ENCODE peak calls at places on chromosome 18, in five cellular contexts. Z, G, J, D and X are unnamed samples.

GRCh38 chr18:79855147-79855910 is 57.6 kb downstream of the KCNG2 start:
- DNase-seq in Z (no peak), J (no peak), D (no peak), G (no peak), X (peak; percentile 22)

GRCh38 chr18:45785015-45785597 is 40.4 kb upstream of the SIGLEC15 start:
- DNase-seq in G (no peak), Z (no peak), J (no peak), D (no peak), X (peak; percentile 28)

GRCh38 chr18:48732767-48733424 is 194.1 kb downstream of the CTIF start:
- DNase-seq in Z (no peak), G (no peak), D (no peak), J (no peak), X (no peak)

GRCh38 chr18:60500960-60501359 is 128.4 kb upstream of the MC4R start:
- DNase-seq in D (no peak), G (no peak), J (no peak), Z (no peak), X (no peak)

GRCh38 chr18:13159579-13159978 is 59.0 kb upstream of the LDLRAD4 start:
- DNase-seq in Z (no peak), D (peak; percentile 42), J (peak; percentile 58), G (peak; percentile 43), X (peak; percentile 56)

GRCh38 chr18:76455015-76455676 is 39.9 kb downstream of the ZNF516 start:
- DNase-seq in D (no peak), G (no peak), J (no peak), Z (no peak), X (no peak)

GRCh38 chr18:79545255-79545654 is 134.3 kb upstream of the CTDP1 start:
- DNase-seq in D (no peak), J (no peak), Z (peak; percentile 5), G (no peak), X (no peak)

GRCh38 chr18:361941-362913 is 94.4 kb upstream of the THOC1 start:
- DNase-seq in G (no peak), D (peak; percentile 8), J (no peak), Z (no peak), X (no peak)

GRCh38 chr18:49319590-49319989 is 140.9 kb downstream of the DYM start:
- DNase-seq in J (no peak), G (no peak), D (no peak), Z (no peak), X (no peak)

GRCh38 chr18:13823707-13824395 is at the start of gene MC5R:
- DNase-seq in Z (peak; percentile 33), G (no peak), D (peak; percentile 65), J (peak; percentile 63), X (peak; percentile 84)

GRCh38 chr18:6781846-6782245 is 52.3 kb downstream of the ARHGAP28 start:
- DNase-seq in Z (peak; percentile 40), G (no peak), D (peak; percentile 23), J (no peak), X (no peak)

GRCh38 chr18:77714716-77715115 is 465.1 kb downstream of the GALR1 start:
- DNase-seq in G (no peak), D (no peak), Z (no peak), J (no peak), X (no peak)

GRCh38 chr18:8750954-8751415 is 45.6 kb downstream of the MTCL1 start:
- DNase-seq in D (peak; percentile 23), G (no peak), J (no peak), Z (peak; percentile 46), X (no peak)

GRCh38 chr18:3051718-3052410 is 38.9 kb upstream of the LPIN2 start:
- DNase-seq in D (no peak), J (no peak), Z (no peak), G (no peak), X (no peak)

GRCh38 chr18:60157810-60158209 is 214.8 kb downstream of the MC4R start:
- DNase-seq in Z (no peak), J (no peak), D (no peak), G (no peak), X (no peak)

GRCh38 chr18:36572135-36572856 is 256.5 kb downstream of the TPGS2 start:
- DNase-seq in G (peak; percentile 46), D (peak; percentile 47), J (no peak), Z (peak; percentile 31), X (peak; percentile 26)

GRCh38 chr18:73244411-73244810 is 376.6 kb upstream of the NETO1 start:
- DNase-seq in Z (no peak), G (no peak), J (no peak), D (no peak), X (no peak)

GRCh38 chr18:69494841-69495240 is 94.2 kb downstream of the DOK6 start:
- DNase-seq in D (no peak), G (no peak), Z (no peak), J (no peak), X (no peak)

GRCh38 chr18:49016648-49017539 is 66.1 kb upstream of the SMAD7 start:
- DNase-seq in J (no peak), G (no peak), Z (peak; percentile 46), D (no peak), X (no peak)

GRCh38 chr18:70058916-70059315 is 111.2 kb upstream of the CD226 start:
- DNase-seq in D (no peak), J (no peak), G (no peak), Z (no peak), X (no peak)

GRCh38 chr18:36745219-36745975 is 83.4 kb downstream of the TPGS2 start:
- DNase-seq in G (no peak), J (no peak), D (no peak), Z (no peak), X (no peak)

GRCh38 chr18:2547477-2548087 is 23.7 kb downstream of the METTL4 start:
- DNase-seq in J (peak; percentile 44), Z (no peak), D (no peak), G (peak; percentile 13), X (no peak)

GRCh38 chr18:49563130-49563540 is 1.3 kb downstream of the LIPG start:
- DNase-seq in D (no peak), Z (no peak), G (no peak), J (no peak), X (no peak)

GRCh38 chr18:5066380-5066977 is 130.6 kb downstream of the AKAIN1 start:
- DNase-seq in Z (no peak), J (no peak), G (no peak), D (no peak), X (peak; percentile 18)

GRCh38 chr18:199768-200167 is 41.4 kb downstream of the USP14 start:
- DNase-seq in Z (no peak), G (no peak), J (no peak), D (no peak), X (no peak)

GRCh38 chr18:72155327-72155726 is 388.8 kb downstream of the CBLN2 start:
- DNase-seq in G (no peak), J (no peak), D (no peak), Z (no peak), X (no peak)

GRCh38 chr18:61348230-61348629 is 15.0 kb downstream of the CDH20 start:
- DNase-seq in G (no peak), J (no peak), D (no peak), Z (no peak), X (no peak)

GRCh38 chr18:23723121-23723520 is 33.9 kb downstream of the LAMA3 start:
- DNase-seq in G (no peak), Z (no peak), J (no peak), D (no peak), X (no peak)
- H3K4me1 ChIP-seq in G (peaks cover 16% of the 10 kb centered on the region), Z (peaks cover 8% of the 10 kb centered on the region), J (no peaks in the 10 kb centered on the region), D (no peaks in the 10 kb centered on the region), X (no peaks in the 10 kb centered on the region)

GRCh38 chr18:32372047-32372380 is 98.7 kb downstream of the GAREM1 start:
- DNase-seq in D (no peak), J (no peak), G (no peak), Z (no peak), X (no peak)

GRCh38 chr18:32373505-32373904 is 97.2 kb downstream of the GAREM1 start:
- DNase-seq in J (no peak), G (no peak), D (no peak), Z (no peak), X (no peak)

GRCh38 chr18:32372381-32373061 is 98.2 kb downstream of the GAREM1 start:
- DNase-seq in Z (no peak), D (no peak), J (no peak), G (no peak), X (no peak)

GRCh38 chr18:32371384-32371783 is 99.3 kb downstream of the GAREM1 start:
- DNase-seq in Z (no peak), D (no peak), G (no peak), J (no peak), X (no peak)

GRCh38 chr18:32373995-32374394 is 96.7 kb downstream of the GAREM1 start:
- DNase-seq in J (no peak), G (no peak), D (no peak), Z (no peak), X (no peak)
- H3K4me1 ChIP-seq in J (no peaks in the 10 kb centered on the region), G (no peaks in the 10 kb centered on the region), D (no peaks in the 10 kb centered on the region), Z (peaks cover 5% of the 10 kb centered on the region), X (no peaks in the 10 kb centered on the region)

GRCh38 chr18:44778788-44779187 is 98.1 kb downstream of the SETBP1 start:
- DNase-seq in J (no peak), G (no peak), Z (no peak), D (no peak), X (no peak)

GRCh38 chr18:44779893-44780292 is 99.2 kb downstream of the SETBP1 start:
- DNase-seq in G (no peak), Z (no peak), J (no peak), D (no peak), X (no peak)

GRCh38 chr18:44773640-44774155 is 93.0 kb downstream of the SETBP1 start:
- DNase-seq in J (no peak), D (no peak), Z (no peak), G (no peak), X (no peak)

GRCh38 chr18:44774191-44774590 is 93.5 kb downstream of the SETBP1 start:
- DNase-seq in J (no peak), Z (no peak), G (no peak), D (no peak), X (no peak)

DNA sequence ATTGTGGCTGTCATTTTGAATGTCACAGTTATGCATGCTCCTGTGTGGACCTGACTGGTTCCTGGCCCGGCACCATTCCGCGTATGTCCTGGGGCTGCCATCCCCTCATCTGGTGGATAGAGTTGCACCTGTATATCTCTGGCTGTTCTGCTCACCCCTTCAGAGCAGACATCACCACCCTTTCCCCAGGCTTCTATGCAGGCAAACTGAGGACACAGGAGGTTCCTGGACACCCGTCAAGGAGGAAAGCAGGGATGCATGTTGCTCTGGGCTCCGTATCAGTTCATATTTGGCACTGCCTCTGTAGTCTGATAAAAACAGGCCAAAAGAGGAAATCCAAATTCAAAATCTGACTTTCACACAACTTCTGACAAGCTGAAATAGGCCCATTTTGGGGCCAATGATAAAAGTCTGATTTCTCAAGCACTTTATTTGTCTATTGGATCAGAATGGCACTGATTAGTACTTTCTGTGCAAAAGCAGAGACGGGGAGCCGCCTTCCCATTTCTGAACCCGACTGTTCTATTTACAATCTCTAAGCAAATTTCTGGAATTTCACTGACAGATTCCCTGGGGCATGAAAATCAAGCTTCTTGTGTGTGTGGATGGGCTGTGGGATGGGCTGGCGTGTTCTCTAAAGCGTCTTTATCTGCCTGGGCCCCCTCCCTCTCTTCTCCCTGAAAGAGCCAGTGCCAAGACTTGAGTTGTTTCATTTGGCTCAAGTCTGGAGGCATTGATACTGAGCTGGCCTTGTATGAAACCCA is 96.9 kb downstream of the SETBP1 start:
- DNase-seq in D (no peak), J (no peak), G (no peak), Z (peak; percentile 20), X (no peak)
- H3K4me1 ChIP-seq in D (no peaks in the 10 kb centered on the region), J (no peaks in the 10 kb centered on the region), G (no peaks in the 10 kb centered on the region), Z (peaks cover 10% of the 10 kb centered on the region), X (no peaks in the 10 kb centered on the region)

DNA sequence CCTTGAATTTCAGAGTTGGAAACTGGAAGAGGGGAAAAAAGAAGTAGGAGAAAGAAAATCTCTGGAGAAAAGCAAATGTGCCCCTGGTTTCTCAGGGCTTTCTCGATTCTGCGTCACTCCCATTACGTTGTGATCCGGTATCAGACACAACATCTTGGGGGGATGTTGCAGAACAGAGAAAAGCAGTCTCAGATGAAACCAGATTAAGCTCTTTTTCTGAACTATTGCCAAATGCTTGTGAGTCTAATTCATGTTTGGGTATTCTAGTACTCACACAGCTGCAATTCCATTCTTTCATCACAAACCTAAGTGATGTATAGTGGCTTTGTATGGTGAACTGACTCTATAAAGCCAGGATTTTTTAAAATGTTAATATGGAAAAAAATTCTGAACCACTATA is 233.2 kb downstream of the TCF4 start:
- DNase-seq in G (no peak), Z (no peak), D (no peak), J (no peak), X (no peak)
- H3K4me1 ChIP-seq in G (no peaks in the 10 kb centered on the region), Z (peaks cover 6% of the 10 kb centered on the region), D (peaks cover 30% of the 10 kb centered on the region), J (no peaks in the 10 kb centered on the region), X (no peaks in the 10 kb centered on the region)